ENCODE peak calls at places on chromosomes 11 and 22, in six cellular contexts. One of them, this sample, is unnamed.

GRCh38 chr22:50738649-50739227 is 734 bp downstream of the ACR start:
- DNase-seq in B cell: no peak
- DNase-seq in HS-5: no peak
- DNase-seq in GM10248: no peak
- DNase-seq in naive thymus-derived CD8-positive, alpha-beta T cell: no peak
- DNase-seq in mucosa of gallbladder: no peak
- DNase-seq in this sample: no peak

GRCh38 chr11:73157141-73158010 is 15.3 kb upstream of the FCHSD2 start:
- DNase-seq in mucosa of gallbladder: peak
- DNase-seq in B cell: peak
- DNase-seq in HS-5: no peak
- DNase-seq in naive thymus-derived CD8-positive, alpha-beta T cell: no peak
- DNase-seq in GM10248: peak
- DNase-seq in this sample: no peak

GRCh38 chr11:45483361-45483760 is 182.1 kb downstream of the CHST1 start:
- DNase-seq in mucosa of gallbladder: no peak
- DNase-seq in naive thymus-derived CD8-positive, alpha-beta T cell: no peak
- DNase-seq in B cell: no peak
- DNase-seq in HS-5: no peak
- DNase-seq in GM10248: no peak
- DNase-seq in this sample: no peak

GRCh38 chr22:46102159-46102558 is 48.2 kb upstream of the PPARA start:
- DNase-seq in HS-5: no peak
- DNase-seq in naive thymus-derived CD8-positive, alpha-beta T cell: no peak
- DNase-seq in B cell: no peak
- DNase-seq in GM10248: no peak
- DNase-seq in mucosa of gallbladder: no peak
- DNase-seq in this sample: no peak

GRCh38 chr11:33687733-33688479 is 12.7 kb downstream of the C11orf91 start:
- DNase-seq in B cell: no peak
- DNase-seq in naive thymus-derived CD8-positive, alpha-beta T cell: no peak
- DNase-seq in mucosa of gallbladder: peak
- DNase-seq in HS-5: peak
- DNase-seq in GM10248: peak
- DNase-seq in this sample: peak

GRCh38 chr11:71453911-71454304 is 905 bp downstream of the NADSYN1 start:
- DNase-seq in B cell: no peak
- DNase-seq in naive thymus-derived CD8-positive, alpha-beta T cell: no peak
- DNase-seq in HS-5: no peak
- DNase-seq in GM10248: no peak
- DNase-seq in mucosa of gallbladder: no peak
- DNase-seq in this sample: no peak

GRCh38 chr11:69896250-69896649 is 77.0 kb upstream of the FGF3 start:
- DNase-seq in GM10248: no peak
- DNase-seq in HS-5: no peak
- DNase-seq in naive thymus-derived CD8-positive, alpha-beta T cell: no peak
- DNase-seq in B cell: no peak
- DNase-seq in mucosa of gallbladder: no peak
- DNase-seq in this sample: no peak

GRCh38 chr11:130909650-130910049 is 6.6 kb downstream of the SNX19 start:
- DNase-seq in HS-5: no peak
- DNase-seq in B cell: no peak
- DNase-seq in mucosa of gallbladder: no peak
- DNase-seq in GM10248: no peak
- DNase-seq in naive thymus-derived CD8-positive, alpha-beta T cell: no peak
- DNase-seq in this sample: no peak

GRCh38 chr11:68328374-68329091 is 16.1 kb downstream of the LRP5 start:
- DNase-seq in HS-5: no peak
- DNase-seq in naive thymus-derived CD8-positive, alpha-beta T cell: no peak
- DNase-seq in GM10248: no peak
- DNase-seq in mucosa of gallbladder: no peak
- DNase-seq in B cell: no peak
- DNase-seq in this sample: peak

GRCh38 chr11:125357551-125357950 is 138.5 kb downstream of the FEZ1 start:
- DNase-seq in naive thymus-derived CD8-positive, alpha-beta T cell: no peak
- DNase-seq in GM10248: no peak
- DNase-seq in HS-5: no peak
- DNase-seq in mucosa of gallbladder: no peak
- DNase-seq in B cell: no peak
- DNase-seq in this sample: no peak

GRCh38 chr11:117914398-117914761 is 14.8 kb downstream of the TMPRSS13 start:
- DNase-seq in naive thymus-derived CD8-positive, alpha-beta T cell: no peak
- DNase-seq in HS-5: no peak
- DNase-seq in GM10248: no peak
- DNase-seq in B cell: no peak
- DNase-seq in mucosa of gallbladder: no peak
- DNase-seq in this sample: no peak

GRCh38 chr22:23501244-23501643 is 78.8 kb downstream of the IGLL1 start:
- DNase-seq in naive thymus-derived CD8-positive, alpha-beta T cell: no peak
- DNase-seq in HS-5: no peak
- DNase-seq in mucosa of gallbladder: no peak
- DNase-seq in B cell: no peak
- DNase-seq in GM10248: no peak
- DNase-seq in this sample: no peak

GRCh38 chr11:124586247-124586860 is 16.6 kb downstream of the OR8A1 start:
- DNase-seq in GM10248: peak
- DNase-seq in HS-5: peak
- DNase-seq in B cell: peak
- DNase-seq in mucosa of gallbladder: peak
- DNase-seq in naive thymus-derived CD8-positive, alpha-beta T cell: peak
- DNase-seq in this sample: peak

GRCh38 chr11:108857382-108857781 is 192.5 kb downstream of the DDX10 start:
- DNase-seq in HS-5: no peak
- DNase-seq in B cell: no peak
- DNase-seq in GM10248: no peak
- DNase-seq in naive thymus-derived CD8-positive, alpha-beta T cell: no peak
- DNase-seq in mucosa of gallbladder: no peak
- DNase-seq in this sample: no peak

GRCh38 chr11:47184711-47185304 is 1.4 kb downstream of the PACSIN3 start:
- DNase-seq in GM10248: no peak
- DNase-seq in naive thymus-derived CD8-positive, alpha-beta T cell: no peak
- DNase-seq in HS-5: no peak
- DNase-seq in B cell: no peak
- DNase-seq in mucosa of gallbladder: no peak
- DNase-seq in this sample: peak

GRCh38 chr11:108559340-108559739 is 34.2 kb downstream of the EXPH5 start:
- DNase-seq in GM10248: no peak
- DNase-seq in naive thymus-derived CD8-positive, alpha-beta T cell: no peak
- DNase-seq in HS-5: peak
- DNase-seq in mucosa of gallbladder: no peak
- DNase-seq in B cell: no peak
- DNase-seq in this sample: no peak

GRCh38 chr22:49423125-49423650 is 404.5 kb downstream of the BRD1 start:
- DNase-seq in mucosa of gallbladder: no peak
- DNase-seq in GM10248: no peak
- DNase-seq in HS-5: no peak
- DNase-seq in B cell: no peak
- DNase-seq in naive thymus-derived CD8-positive, alpha-beta T cell: no peak
- DNase-seq in this sample: no peak

GRCh38 chr22:32796865-32797573 is 4.5 kb upstream of the TIMP3 start:
- DNase-seq in mucosa of gallbladder: peak
- DNase-seq in naive thymus-derived CD8-positive, alpha-beta T cell: peak
- DNase-seq in HS-5: no peak
- DNase-seq in B cell: peak
- DNase-seq in GM10248: peak
- DNase-seq in this sample: no peak

GRCh38 chr11:119359365-119360229 is 13.1 kb upstream of the MFRP start:
- DNase-seq in B cell: no peak
- DNase-seq in naive thymus-derived CD8-positive, alpha-beta T cell: no peak
- DNase-seq in mucosa of gallbladder: no peak
- DNase-seq in GM10248: no peak
- DNase-seq in HS-5: no peak
- DNase-seq in this sample: no peak

GRCh38 chr11:104319396-104319795 is 155.4 kb upstream of the PDGFD start:
- DNase-seq in mucosa of gallbladder: peak
- DNase-seq in HS-5: no peak
- DNase-seq in B cell: no peak
- DNase-seq in naive thymus-derived CD8-positive, alpha-beta T cell: no peak
- DNase-seq in GM10248: no peak
- DNase-seq in this sample: no peak

GRCh38 chr11:121207485-121208115 is 85.0 kb upstream of the SC5D start:
- DNase-seq in mucosa of gallbladder: no peak
- DNase-seq in naive thymus-derived CD8-positive, alpha-beta T cell: no peak
- DNase-seq in B cell: no peak
- DNase-seq in HS-5: no peak
- DNase-seq in GM10248: peak
- DNase-seq in this sample: no peak

This sample was measured in caudate nucleus.